ENCODE peak calls at places on chromosomes 11 and 22, in six cellular contexts. E, L, S, T, F and O are unnamed samples.

GRCh38 chr11:93024376-93024775 is 54.9 kb downstream of the MTNR1B start:
- DNase-seq in S (no peak), E (no peak), T (no peak), F (no peak), L (no peak), O (peak; percentile 45)

GRCh38 chr11:70942593-70942992 is 309.8 kb downstream of the SHANK2 start:
- DNase-seq in L (no peak), S (no peak), T (no peak), E (no peak), F (no peak), O (no peak)

GRCh38 chr11:12377824-12378593 is 638 bp downstream of the PARVA start:
- DNase-seq in S (no peak), F (peak; percentile 89), E (no peak), T (peak; percentile 84), L (no peak), O (peak; percentile 87)

GRCh38 chr22:49308300-49308699 is 519.4 kb downstream of the BRD1 start:
- DNase-seq in E (no peak), S (no peak), L (no peak), T (no peak), F (no peak), O (no peak)

GRCh38 chr22:38973289-38974169 is 8.6 kb upstream of the APOBEC3B start:
- DNase-seq in S (no peak), T (peak; percentile 65), L (no peak), F (peak; percentile 10), E (no peak), O (no peak)

GRCh38 chr11:14065692-14066091 is 103.2 kb downstream of the SPON1 start:
- DNase-seq in T (no peak), L (no peak), F (no peak), E (no peak), S (no peak), O (no peak)

GRCh38 chr11:27703453-27703852 is 3.2 kb upstream of the BDNF start:
- DNase-seq in L (no peak), F (peak; percentile 56), T (no peak), S (no peak), E (no peak), O (peak; percentile 26)

GRCh38 chr22:33865996-33866395 is 54.3 kb downstream of the LARGE1 start:
- DNase-seq in L (no peak), S (no peak), F (no peak), T (no peak), E (no peak), O (no peak)

GRCh38 chr11:113547739-113548138 is 72.5 kb upstream of the DRD2 start:
- DNase-seq in F (no peak), E (no peak), T (no peak), L (no peak), S (no peak), O (no peak)

GRCh38 chr11:16032974-16033373 is 323.4 kb downstream of the SOX6 start:
- DNase-seq in E (no peak), S (no peak), F (no peak), L (no peak), T (no peak), O (no peak)

GRCh38 chr22:46649176-46650077 is 29.2 kb downstream of the GRAMD4 start:
- DNase-seq in T (no peak), S (no peak), F (peak; percentile 93), L (no peak), E (peak; percentile 63), O (peak; percentile 31)

GRCh38 chr11:11493698-11494097 is 128.1 kb downstream of the GALNT18 start:
- DNase-seq in T (no peak), L (no peak), F (no peak), S (no peak), E (peak; percentile 11), O (no peak)

GRCh38 chr11:32136654-32137053 is 45.8 kb downstream of the RCN1 start:
- DNase-seq in E (no peak), F (no peak), L (no peak), S (no peak), T (no peak), O (no peak)

GRCh38 chr11:70209391-70209912 is 6.4 kb downstream of the FADD start:
- DNase-seq in T (no peak), S (no peak), E (no peak), L (no peak), F (no peak), O (no peak)

GRCh38 chr22:50530857-50531545 is 1.2 kb upstream of the TYMP start:
- DNase-seq in L (peak; percentile 56), E (no peak), T (peak; percentile 84), S (peak; percentile 44), F (peak; percentile 93), O (peak; percentile 87)

GRCh38 chr22:47197735-47198500 is 435.5 kb downstream of the TBC1D22A start:
- DNase-seq in F (no peak), T (no peak), E (no peak), L (no peak), S (no peak), O (no peak)

GRCh38 chr22:37561209-37562048 is 1.1 kb downstream of the CDC42EP1 start:
- DNase-seq in T (peak; percentile 96), S (peak; percentile 50), E (peak; percentile 63), L (peak; percentile 66), F (peak; percentile 91), O (peak; percentile 79)